ENCODE peak calls at places on chromosomes 13 and 19, in nine cellular contexts. X, P, F, M, O, G, I, S and V are unnamed samples.
A peak's percentile ranks its signal among the peaks of the same experiment; 100 is the strongest.

GRCh38 chr19:39212377-39212742 is 8.3 kb upstream of the SYCN start:
- DNase-seq in X (peak; percentile 34), S (peak; percentile 75), I (no peak), P (no peak), F (no peak), O (no peak), M (peak; percentile 81), G (peak; percentile 24), V (no peak)

GRCh38 chr19:58304748-58305064 is 471 bp upstream of the ERVK3-1 start:
- DNase-seq in O (no peak), P (no peak), G (no peak), I (no peak), X (no peak), F (no peak), S (no peak), M (no peak), V (no peak)

GRCh38 chr13:111977184-111977516 is 89.8 kb upstream of the SOX1 start:
- DNase-seq in O (no peak), P (no peak), G (no peak), F (no peak), X (no peak), M (no peak), I (no peak), S (no peak), V (no peak)

GRCh38 chr13:70255406-70255991 is 147.2 kb upstream of the KLHL1 start:
- DNase-seq in S (no peak), P (no peak), G (no peak), X (no peak), F (no peak), I (no peak), O (no peak), M (no peak), V (no peak)

GRCh38 chr13:114107686-114108081 is 24.7 kb downstream of the RASA3 start:
- DNase-seq in S (no peak), G (peak; percentile 60), M (peak; percentile 9), I (peak; percentile 12), P (peak; percentile 81), X (no peak), O (peak; percentile 84), F (peak; percentile 55), V (peak; percentile 87)

GRCh38 chr19:45973564-45974338 is at the start of gene NOVA2:
- DNase-seq in M (peak; percentile 99), P (peak; percentile 64), F (no peak), G (peak; percentile 73), X (peak; percentile 28), S (no peak), I (peak; percentile 66), O (peak; percentile 60), V (no peak)

GRCh38 chr13:63636231-63636993 is 2220.8 kb upstream of the PCDH20 start:
- DNase-seq in M (no peak), I (no peak), P (no peak), O (peak; percentile 23), F (no peak), X (no peak), G (no peak), S (peak; percentile 13), V (no peak)

GRCh38 chr19:47891923-47892666 is 6.0 kb upstream of the SULT2A1 start:
- DNase-seq in I (peak; percentile 46), O (no peak), M (no peak), P (peak; percentile 4), S (no peak), F (no peak), X (no peak), G (no peak), V (peak; percentile 15)

GRCh38 chr19:872266-872951 is 12.9 kb downstream of the CFD start:
- DNase-seq in S (no peak), G (peak; percentile 75), M (peak; percentile 91), I (peak; percentile 52), P (peak; percentile 56), O (peak; percentile 34), F (no peak), X (peak; percentile 95), V (peak; percentile 74)

GRCh38 chr13:43363156-43363918 is 340.0 kb downstream of the DNAJC15 start:
- DNase-seq in I (no peak), F (peak; percentile 57), X (no peak), P (peak; percentile 77), G (no peak), S (no peak), M (no peak), O (peak; percentile 65), V (no peak)

GRCh38 chr19:2770055-2771013 is 12.7 kb downstream of the SGTA start:
- DNase-seq in F (no peak), O (no peak), I (no peak), X (no peak), G (peak; percentile 65), S (no peak), M (no peak), P (no peak), V (no peak)

GRCh38 chr19:40614595-40615411 is 13.6 kb downstream of the LTBP4 start:
- DNase-seq in S (no peak), M (peak; percentile 94), I (peak; percentile 94), P (peak; percentile 98), F (peak; percentile 94), O (peak; percentile 98), G (peak; percentile 87), X (peak; percentile 70), V (peak; percentile 93)

GRCh38 chr19:42480335-42481095 is 37.8 kb upstream of the CXCL17 start:
- DNase-seq in O (no peak), F (no peak), I (no peak), P (no peak), G (no peak), M (no peak), X (peak; percentile 31), S (no peak), V (peak; percentile 36)

GRCh38 chr19:44581288-44581687 is 32.1 kb upstream of the IGSF23 start:
- DNase-seq in G (no peak), S (no peak), F (no peak), X (no peak), M (no peak), I (no peak), O (no peak), P (no peak), V (no peak)

GRCh38 chr19:44580366-44580895 is 32.9 kb upstream of the IGSF23 start:
- DNase-seq in G (no peak), F (no peak), X (no peak), P (no peak), S (no peak), I (no peak), M (no peak), O (no peak), V (no peak)

GRCh38 chr19:44579663-44580365 is 33.5 kb upstream of the IGSF23 start:
- DNase-seq in M (no peak), O (no peak), P (no peak), G (no peak), X (no peak), S (no peak), F (no peak), I (no peak), V (no peak)

GRCh38 chr19:44585371-44586141 is 27.8 kb upstream of the IGSF23 start:
- DNase-seq in S (no peak), M (no peak), P (peak; percentile 49), I (no peak), F (no peak), G (no peak), O (peak; percentile 39), X (peak; percentile 53), V (peak; percentile 61)

DNA sequence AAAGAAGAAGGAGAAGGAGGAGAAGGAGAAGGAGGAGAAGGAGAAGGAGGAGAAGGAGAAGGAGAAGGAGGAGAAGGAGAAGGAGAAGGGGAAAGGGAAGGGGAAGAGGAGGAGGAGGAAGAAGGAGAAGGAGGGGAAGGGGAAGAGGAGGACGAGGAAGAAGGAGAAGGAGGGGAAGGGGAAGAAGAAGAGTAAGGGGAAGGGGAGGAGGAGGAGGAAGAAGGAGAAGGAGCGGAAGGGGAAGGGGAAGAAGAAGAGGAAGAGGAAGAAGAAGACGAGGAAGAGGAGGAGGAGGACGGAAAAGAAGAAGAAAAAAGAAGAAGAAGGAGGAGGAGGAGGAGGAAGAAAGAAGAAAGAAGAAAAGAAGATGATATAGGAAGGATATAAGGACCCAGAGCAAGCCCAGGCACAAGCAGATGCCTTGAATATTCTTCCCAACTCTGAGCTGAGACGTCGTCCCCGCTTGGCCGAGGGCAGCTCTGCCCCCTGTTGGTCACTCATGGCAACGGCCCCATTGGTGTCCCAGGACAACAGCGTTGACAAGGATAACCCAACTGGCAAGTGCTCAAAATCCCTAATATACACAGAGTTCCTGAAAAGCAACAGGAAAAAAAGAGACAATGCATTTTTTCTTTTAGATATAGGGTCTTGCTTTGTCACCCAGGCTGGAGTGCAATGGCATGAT is 30.6 kb upstream of the IGSF23 start:
- DNase-seq in G (no peak), P (no peak), X (peak; percentile 55), F (no peak), I (no peak), O (no peak), M (peak; percentile 86), S (no peak), V (peak; percentile 12)
- TF ChIP-seq CTCF in G (peak; percentile 63), P (peak; percentile 31), X (peak; percentile 56), F (peak; percentile 46), I (no peak), O (peak; percentile 70), M (peak; percentile 85), S (peak; percentile 80), V (peak; percentile 85)

GRCh38 chr13:44649118-44649455 is 73.0 kb upstream of the TSC22D1 start:
- DNase-seq in F (no peak), I (no peak), G (no peak), S (no peak), O (no peak), M (no peak), X (no peak), P (no peak), V (no peak)

GRCh38 chr13:44646044-44646443 is 69.9 kb upstream of the TSC22D1 start:
- DNase-seq in F (no peak), X (no peak), O (no peak), S (no peak), M (no peak), I (no peak), P (no peak), G (no peak), V (no peak)

GRCh38 chr13:44649834-44650233 is 73.7 kb upstream of the TSC22D1 start:
- DNase-seq in P (no peak), M (no peak), G (no peak), O (no peak), X (no peak), F (no peak), I (no peak), S (no peak), V (no peak)

GRCh38 chr13:44651209-44651608 is 75.1 kb upstream of the TSC22D1 start:
- DNase-seq in S (no peak), I (no peak), O (no peak), X (no peak), M (no peak), F (no peak), G (no peak), P (no peak), V (no peak)

GRCh38 chr13:44648392-44649117 is 72.4 kb upstream of the TSC22D1 start:
- DNase-seq in X (peak; percentile 21), F (no peak), I (no peak), M (no peak), G (no peak), O (no peak), S (no peak), P (no peak), V (no peak)
- TF ChIP-seq CTCF in X (peak; percentile 27), F (peak; percentile 16), I (no peak), M (no peak), G (peak; percentile 41), O (peak; percentile 46), S (peak; percentile 51), P (peak; percentile 11), V (peak; percentile 73)

GRCh38 chr19:33997690-33998089 is 174.6 kb upstream of the LSM14A start:
- DNase-seq in F (no peak), S (no peak), I (no peak), M (no peak), X (no peak), G (no peak), O (no peak), P (no peak), V (no peak)
- TF ChIP-seq CTCF in F (no peak), S (peak; percentile 37), I (no peak), M (no peak), X (no peak), G (peak; percentile 22), O (peak; percentile 4), P (peak; percentile 26), V (peak; percentile 73)

GRCh38 chr13:60379837-60380236 is 17.2 kb upstream of the TDRD3 start:
- DNase-seq in X (peak; percentile 9), S (no peak), O (no peak), M (no peak), F (no peak), I (no peak), P (no peak), G (no peak), V (no peak)
- TF ChIP-seq CTCF in X (no peak), S (no peak), O (no peak), M (peak; percentile 33), F (no peak), I (no peak), P (no peak), G (no peak), V (peak; percentile 42)